ENCODE peak calls at places on chromosomes 2 and 18, in eight cellular contexts. I is activated CD4-positive, alpha-beta T cell treated with anti-CD3 and anti-CD28 coated beads, Interleukin-2, amount 10 ng/mL, durations not matched to agents 7 days and 5 days; Y is NCI-H1048; N is MCF 10A; P is GM18507; J is dorsolateral prefrontal cortex; R is right lobe of liver; M is AG04449. X is an unnamed sample.

GRCh38 chr2:26540306-26540705 is 62.4 kb upstream of the OTOF start:
- DNase-seq in I (no peak), Y (no peak), N (no peak), P (no peak), J (no peak), R (no peak), M (no peak), X (no peak)

GRCh38 chr2:241739651-241740050 is 5.2 kb downstream of the D2HGDH start:
- DNase-seq in I (no peak), Y (no peak), N (no peak), P (no peak), J (no peak), R (no peak), M (no peak), X (no peak)

GRCh38 chr18:37586641-37587225 is 21.1 kb upstream of the CELF4 start:
- DNase-seq in I (no peak), Y (no peak), N (no peak), P (no peak), J (no peak), R (no peak), M (no peak), X (no peak)

GRCh38 chr2:99701503-99701902 is 211.7 kb upstream of the REV1 start:
- DNase-seq in I (no peak), Y (no peak), N (peak; percentile 69), P (no peak), J (no peak), R (no peak), M (no peak), X (no peak)

GRCh38 chr2:234912437-234912836 is 39.4 kb upstream of the SH3BP4 start:
- DNase-seq in I (no peak), Y (no peak), N (no peak), P (no peak), J (no peak), R (no peak), M (no peak), X (no peak)

GRCh38 chr2:62293490-62294212 is 97.7 kb downstream of the B3GNT2 start:
- DNase-seq in I (no peak), Y (no peak), N (peak; percentile 91), P (no peak), J (peak; percentile 41), R (peak; percentile 90), M (no peak), X (no peak)

GRCh38 chr18:9039441-9039950 is 63.0 kb upstream of the NDUFV2 start:
- DNase-seq in I (no peak), Y (no peak), N (no peak), P (no peak), J (no peak), R (no peak), M (no peak), X (no peak)

GRCh38 chr2:190765386-190766173 is 115.0 kb upstream of the GLS start:
- DNase-seq in I (no peak), Y (no peak), N (peak; percentile 39), P (no peak), J (no peak), R (no peak), M (peak; percentile 21), X (no peak)

GRCh38 chr2:128746356-128746755 is 427.7 kb upstream of the HS6ST1 start:
- DNase-seq in I (no peak), Y (no peak), N (peak; percentile 79), P (no peak), J (no peak), R (no peak), M (no peak), X (no peak)

GRCh38 chr18:9711361-9712129 is 3.4 kb downstream of the RAB31 start:
- DNase-seq in I (no peak), Y (no peak), N (no peak), P (peak; percentile 67), J (no peak), R (peak; percentile 42), M (no peak), X (no peak)

GRCh38 chr2:12046641-12047040 is 300.2 kb downstream of the LPIN1 start:
- DNase-seq in I (no peak), Y (no peak), N (peak; percentile 78), P (no peak), J (no peak), R (no peak), M (no peak), X (no peak)

GRCh38 chr18:57207124-57207916 is 60.4 kb downstream of the BOD1L2 start:
- DNase-seq in I (no peak), Y (no peak), N (no peak), P (no peak), J (no peak), R (no peak), M (no peak), X (no peak)

GRCh38 chr2:185644828-185645227 is 93.8 kb upstream of the FSIP2 start:
- DNase-seq in I (no peak), Y (no peak), N (no peak), P (no peak), J (no peak), R (no peak), M (no peak), X (no peak)

GRCh38 chr2:183179156-183179555 is 54.9 kb downstream of the NUP35 start:
- DNase-seq in I (no peak), Y (no peak), N (no peak), P (no peak), J (no peak), R (no peak), M (no peak), X (no peak)

GRCh38 chr2:67612576-67612981 is 215.4 kb downstream of the ETAA1 start:
- DNase-seq in I (no peak), Y (no peak), N (peak; percentile 41), P (no peak), J (no peak), R (no peak), M (no peak), X (no peak)

GRCh38 chr2:163157891-163158511 is 319.4 kb upstream of the KCNH7 start:
- DNase-seq in I (no peak), Y (no peak), N (peak; percentile 70), P (no peak), J (no peak), R (no peak), M (peak; percentile 46), X (no peak)

GRCh38 chr2:45275235-45275805 is 266.1 kb upstream of the SIX2 start:
- DNase-seq in I (no peak), Y (no peak), N (peak; percentile 48), P (no peak), J (no peak), R (no peak), M (no peak), X (no peak)

GRCh38 chr2:29223257-29223656 is 108.0 kb downstream of the CLIP4 start:
- DNase-seq in I (no peak), Y (no peak), N (no peak), P (no peak), J (peak; percentile 23), R (peak; percentile 28), M (no peak), X (no peak)

GRCh38 chr18:34943587-34943986 is 97.6 kb upstream of the MAPRE2 start:
- DNase-seq in I (no peak), Y (no peak), N (no peak), P (no peak), J (no peak), R (no peak), M (no peak), X (no peak)

GRCh38 chr18:13036622-13037320 is 45.6 kb downstream of the CEP192 start:
- DNase-seq in I (no peak), Y (no peak), N (peak; percentile 1), P (no peak), J (no peak), R (no peak), M (peak; percentile 28), X (no peak)

GRCh38 chr18:9757851-9758587 is 49.9 kb downstream of the RAB31 start:
- DNase-seq in I (no peak), Y (no peak), N (peak; percentile 28), P (no peak), J (no peak), R (no peak), M (no peak), X (no peak)

GRCh38 chr18:8538935-8539334 is 70.3 kb upstream of the RAB12 start:
- DNase-seq in I (no peak), Y (no peak), N (no peak), P (no peak), J (no peak), R (no peak), M (no peak), X (no peak)

GRCh38 chr2:238116298-238117198 is 16.4 kb downstream of the ESPNL start:
- DNase-seq in I (no peak), Y (no peak), N (no peak), P (no peak), J (no peak), R (no peak), M (no peak), X (no peak)

GRCh38 chr2:73343992-73344391 is 41.6 kb upstream of the ALMS1 start:
- DNase-seq in I (no peak), Y (no peak), N (no peak), P (no peak), J (no peak), R (no peak), M (no peak), X (no peak)

GRCh38 chr2:237022533-237022932 is 63.2 kb upstream of the COPS8 start:
- DNase-seq in I (no peak), Y (no peak), N (no peak), P (no peak), J (no peak), R (no peak), M (no peak), X (no peak)

GRCh38 chr2:23021311-23022120 is 363.5 kb upstream of the KLHL29 start:
- DNase-seq in I (no peak), Y (no peak), N (no peak), P (no peak), J (no peak), R (no peak), M (no peak), X (no peak)

GRCh38 chr2:25215948-25216679 is 47.7 kb upstream of the POMC start:
- DNase-seq in I (peak; percentile 81), Y (no peak), N (no peak), P (peak; percentile 70), J (no peak), R (peak; percentile 68), M (no peak), X (no peak)

GRCh38 chr2:110993557-110994231 is 127.0 kb upstream of the BCL2L11 start:
- DNase-seq in I (no peak), Y (no peak), N (peak; percentile 56), P (no peak), J (no peak), R (no peak), M (no peak), X (no peak)

GRCh38 chr2:173584676-173585453 is 230.2 kb downstream of the CDCA7 start:
- DNase-seq in I (no peak), Y (no peak), N (no peak), P (no peak), J (no peak), R (no peak), M (no peak), X (no peak)

GRCh38 chr2:118991554-118991953 is 49.6 kb downstream of the MARCO start:
- DNase-seq in I (no peak), Y (no peak), N (no peak), P (no peak), J (no peak), R (peak; percentile 28), M (no peak), X (no peak)

GRCh38 chr2:40554665-40555294 is 102.9 kb upstream of the SLC8A1 start:
- DNase-seq in I (peak; percentile 68), Y (no peak), N (peak; percentile 79), P (no peak), J (no peak), R (peak; percentile 65), M (no peak), X (peak; percentile 5)

GRCh38 chr2:150207979-150208378 is 279.5 kb downstream of the RND3 start:
- DNase-seq in I (no peak), Y (no peak), N (no peak), P (no peak), J (no peak), R (no peak), M (no peak), X (no peak)

GRCh38 chr2:223053431-223054192 is 1.6 kb downstream of the KCNE4 start:
- DNase-seq in I (no peak), Y (no peak), N (no peak), P (no peak), J (no peak), R (no peak), M (no peak), X (no peak)

GRCh38 chr2:219252900-219253752 is at the start of gene TUBA4B:
- DNase-seq in I (peak; percentile 65), Y (no peak), N (peak; percentile 75), P (no peak), J (no peak), R (peak; percentile 64), M (no peak), X (no peak)